ENCODE peak calls at places on chromosomes 6 and 20, in nine cellular contexts. C, O, D, P, N, J, Z, K and F are unnamed samples.

GRCh38 chr6:34964564-34964963 is 75.5 kb downstream of the ANKS1A start:
- DNase-seq in C (no peak), O (no peak), D (peak), P (peak), N (no peak), J (no peak), Z (no peak), K (no peak), F (no peak)

GRCh38 chr20:60113024-60113724 is 155.0 kb downstream of the CDH26 start:
- DNase-seq in C (peak), O (no peak), D (no peak), P (no peak), N (no peak), J (no peak), Z (no peak), K (no peak), F (no peak)

GRCh38 chr20:57124800-57125399 is 141.5 kb downstream of the BMP7 start:
- DNase-seq in C (no peak), O (no peak), D (no peak), P (no peak), N (no peak), J (no peak), Z (no peak), K (peak), F (no peak)

GRCh38 chr20:18545566-18545965 is 21.7 kb upstream of the SMIM26 start:
- DNase-seq in C (no peak), O (no peak), D (no peak), P (no peak), N (no peak), J (no peak), Z (no peak), K (no peak), F (no peak)

GRCh38 chr6:128827675-128828464 is 55.1 kb upstream of the LAMA2 start:
- DNase-seq in C (no peak), O (no peak), D (no peak), P (no peak), N (no peak), J (no peak), Z (no peak), K (no peak), F (no peak)

GRCh38 chr6:155265843-155266535 is 2.2 kb downstream of the CLDN20 start:
- DNase-seq in C (no peak), O (no peak), D (no peak), P (no peak), N (no peak), J (no peak), Z (no peak), K (no peak), F (no peak)

GRCh38 chr6:12761376-12762115 is 45.0 kb downstream of the PHACTR1 start:
- DNase-seq in C (peak), O (no peak), D (peak), P (no peak), N (no peak), J (no peak), Z (no peak), K (no peak), F (no peak)

GRCh38 chr6:63814459-63814858 is 178.9 kb downstream of the PHF3 start:
- DNase-seq in C (peak), O (no peak), D (no peak), P (no peak), N (no peak), J (no peak), Z (no peak), K (no peak), F (no peak)

GRCh38 chr20:38275815-38276550 is 15.4 kb upstream of the KIAA1755 start:
- DNase-seq in C (peak), O (no peak), D (peak), P (no peak), N (no peak), J (peak), Z (no peak), K (no peak), F (no peak)

GRCh38 chr6:43896474-43896873 is 126.5 kb downstream of the VEGFA start:
- DNase-seq in C (no peak), O (no peak), D (no peak), P (no peak), N (no peak), J (no peak), Z (no peak), K (no peak), F (no peak)

GRCh38 chr6:24064106-24064505 is 61.9 kb upstream of the NRSN1 start:
- DNase-seq in C (peak), O (no peak), D (no peak), P (no peak), N (no peak), J (no peak), Z (no peak), K (peak), F (peak)

GRCh38 chr6:3390698-3391097 is 66.2 kb downstream of the SLC22A23 start:
- DNase-seq in C (no peak), O (no peak), D (peak), P (peak), N (no peak), J (peak), Z (no peak), K (no peak), F (peak)

GRCh38 chr20:48259456-48259855 is 474.2 kb upstream of the SULF2 start:
- DNase-seq in C (no peak), O (no peak), D (no peak), P (no peak), N (no peak), J (peak), Z (no peak), K (peak), F (no peak)

GRCh38 chr6:49892280-49892679 is 25.9 kb upstream of the CRISP1 start:
- DNase-seq in C (no peak), O (no peak), D (no peak), P (no peak), N (no peak), J (no peak), Z (no peak), K (peak), F (no peak)

GRCh38 chr20:53643031-53643832 is 49.6 kb upstream of the ZNF217 start:
- DNase-seq in C (peak), O (no peak), D (peak), P (peak), N (no peak), J (no peak), Z (peak), K (no peak), F (peak)

GRCh38 chr6:55694148-55694547 is 115.2 kb upstream of the HMGCLL1 start:
- DNase-seq in C (no peak), O (no peak), D (peak), P (peak), N (no peak), J (no peak), Z (no peak), K (peak), F (no peak)

DNA sequence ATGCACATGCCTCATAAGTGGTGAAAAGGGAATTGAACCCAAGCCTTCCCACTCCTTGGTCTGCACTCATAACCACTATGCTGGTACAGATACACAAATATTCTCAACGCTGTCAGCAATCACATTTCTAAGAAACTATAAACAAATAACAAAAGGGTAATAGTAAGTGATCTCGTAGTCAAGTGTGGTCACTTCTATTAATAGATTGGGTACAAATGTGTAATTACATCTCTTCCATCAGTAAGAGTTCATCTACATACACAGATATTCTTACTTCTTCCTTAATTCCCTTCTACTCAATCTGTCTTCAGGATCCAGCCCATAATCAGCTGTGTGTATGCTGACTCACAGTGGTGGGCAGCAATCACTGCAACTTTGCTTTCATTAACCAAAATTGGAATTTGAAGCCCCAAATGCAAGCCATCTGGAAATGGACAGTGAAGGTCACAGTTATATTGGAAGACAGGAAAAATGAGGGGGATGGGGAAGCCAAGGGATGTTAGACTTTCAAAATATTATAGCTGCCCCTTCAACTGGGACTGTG is 6.7 kb downstream of the PRSS35 start:
- DNase-seq in C (peak), O (no peak), D (peak), P (no peak), N (no peak), J (no peak), Z (no peak), K (no peak), F (no peak)
- TF ChIP-seq CTCF in C (peak), O (peak), D (peak), P (no peak), N (no peak), J (no peak), Z (no peak), K (peak), F (no peak)

GRCh38 chr6:157459327-157459726 is 78.3 kb downstream of the ZDHHC14 start:
- DNase-seq in C (no peak), O (no peak), D (no peak), P (no peak), N (no peak), J (no peak), Z (no peak), K (no peak), F (no peak)
- TF ChIP-seq CTCF in C (no peak), O (no peak), D (no peak), P (no peak), N (no peak), J (no peak), Z (no peak), K (no peak), F (no peak)

GRCh38 chr6:40568062-40568708 is 19.0 kb downstream of the LRFN2 start:
- DNase-seq in C (no peak), O (no peak), D (no peak), P (no peak), N (no peak), J (no peak), Z (no peak), K (no peak), F (no peak)
- TF ChIP-seq CTCF in C (no peak), O (no peak), D (no peak), P (no peak), N (no peak), J (no peak), Z (no peak), K (no peak), F (no peak)

GRCh38 chr6:31825553-31825952 is 2.0 kb upstream of the HSPA1B start:
- DNase-seq in C (no peak), O (no peak), D (no peak), P (no peak), N (no peak), J (no peak), Z (no peak), K (no peak), F (no peak)

GRCh38 chr6:31827286-31828079 is at the start of gene HSPA1B:
- DNase-seq in C (peak), O (peak), D (peak), P (peak), N (peak), J (peak), Z (peak), K (peak), F (peak)

GRCh38 chr6:31831350-31832215 is 4.0 kb downstream of the HSPA1B start:
- DNase-seq in C (peak), O (no peak), D (no peak), P (no peak), N (no peak), J (no peak), Z (no peak), K (no peak), F (no peak)

GRCh38 chr6:31826793-31827285 is 699 bp upstream of the HSPA1B start:
- DNase-seq in C (peak), O (no peak), D (peak), P (peak), N (peak), J (peak), Z (no peak), K (peak), F (peak)

GRCh38 chr6:31829633-31830492 is 2.3 kb downstream of the HSPA1B start:
- DNase-seq in C (peak), O (no peak), D (peak), P (no peak), N (peak), J (no peak), Z (no peak), K (no peak), F (no peak)
- TF ChIP-seq CTCF in C (no peak), O (peak), D (peak), P (no peak), N (peak), J (peak), Z (peak), K (peak), F (peak)

DNA sequence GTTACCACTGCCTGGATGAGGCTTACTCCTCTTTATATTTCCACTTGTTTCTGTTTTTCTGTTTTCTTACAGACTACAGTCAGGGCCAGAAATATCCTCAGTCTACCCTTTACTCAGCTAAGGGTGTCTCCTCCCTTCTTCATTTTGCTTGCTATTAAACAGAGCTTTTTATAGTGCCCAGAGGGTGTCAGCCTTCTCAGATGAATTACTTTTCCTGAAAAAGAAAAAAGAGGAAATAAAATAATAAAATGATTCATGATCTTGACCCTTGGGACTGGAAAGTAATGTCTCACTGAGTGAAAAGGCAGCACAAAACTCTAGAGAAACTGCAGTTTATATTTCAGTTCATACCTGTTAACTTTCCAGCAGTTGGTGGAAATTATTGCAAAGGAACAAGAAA is 170.7 kb downstream of the IBTK start:
- DNase-seq in C (peak), O (no peak), D (no peak), P (no peak), N (no peak), J (no peak), Z (no peak), K (no peak), F (no peak)
- TF ChIP-seq CTCF in C (no peak), O (no peak), D (peak), P (no peak), N (no peak), J (no peak), Z (no peak), K (no peak), F (no peak)

GRCh38 chr6:67009818-67010217 is 1302.8 kb upstream of the EYS start:
- DNase-seq in C (peak), O (no peak), D (no peak), P (no peak), N (no peak), J (no peak), Z (no peak), K (peak), F (no peak)
- TF ChIP-seq CTCF in C (peak), O (peak), D (no peak), P (no peak), N (no peak), J (no peak), Z (no peak), K (peak), F (no peak)

GRCh38 chr20:45462711-45463110 is 6.8 kb upstream of the WFDC2 start:
- DNase-seq in C (no peak), O (no peak), D (no peak), P (no peak), N (no peak), J (no peak), Z (no peak), K (no peak), F (no peak)

GRCh38 chr20:45463709-45464108 is 5.8 kb upstream of the WFDC2 start:
- DNase-seq in C (no peak), O (no peak), D (no peak), P (no peak), N (no peak), J (no peak), Z (no peak), K (no peak), F (no peak)

GRCh38 chr20:45465492-45466266 is 3.9 kb upstream of the WFDC2 start:
- DNase-seq in C (peak), O (peak), D (no peak), P (no peak), N (no peak), J (no peak), Z (no peak), K (peak), F (peak)

GRCh38 chr20:45461225-45461624 is 8.3 kb upstream of the WFDC2 start:
- DNase-seq in C (no peak), O (no peak), D (no peak), P (no peak), N (no peak), J (no peak), Z (no peak), K (no peak), F (no peak)

GRCh38 chr20:45463113-45463512 is 6.4 kb upstream of the WFDC2 start:
- DNase-seq in C (no peak), O (no peak), D (no peak), P (no peak), N (no peak), J (no peak), Z (no peak), K (peak), F (no peak)
- TF ChIP-seq CTCF in C (no peak), O (no peak), D (no peak), P (no peak), N (no peak), J (no peak), Z (no peak), K (peak), F (no peak)

DNA sequence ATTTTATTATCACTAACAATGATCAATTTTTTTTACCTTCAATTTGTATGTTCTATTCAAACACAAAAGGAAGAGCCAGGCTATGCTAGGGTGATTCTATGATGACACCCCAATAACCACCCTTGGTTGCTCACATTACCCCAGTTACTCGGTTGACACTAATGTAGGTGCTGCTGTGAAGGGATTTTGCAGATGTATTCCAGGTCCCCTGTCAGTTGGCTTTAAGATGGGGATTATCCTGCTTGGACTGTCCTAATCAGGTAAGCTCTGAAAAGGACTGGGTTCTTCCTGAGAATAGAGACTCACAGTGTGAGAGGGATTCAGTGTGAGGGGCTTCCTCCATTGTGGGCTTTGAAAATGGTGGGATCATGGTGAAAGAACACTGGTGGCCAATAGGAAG is 11.9 kb downstream of the HLA-A start:
- DNase-seq in C (no peak), O (no peak), D (no peak), P (no peak), N (no peak), J (no peak), Z (no peak), K (no peak), F (no peak)
- TF ChIP-seq CTCF in C (no peak), O (no peak), D (no peak), P (no peak), N (no peak), J (no peak), Z (no peak), K (no peak), F (no peak)